ENCODE peak calls at places on chromosomes 1 and 21, in five cellular contexts. One of them, this sample, is unnamed.

GRCh38 chr1:221670081-221670480 is 71.8 kb downstream of the DUSP10 start:
- DNase-seq in GM06990: no peak
- DNase-seq in pancreas: no peak
- DNase-seq in AG04450: no peak
- DNase-seq in osteoblast: no peak
- DNase-seq in this sample: no peak

GRCh38 chr1:68919070-68919469 is 422.2 kb upstream of the DEPDC1 start:
- DNase-seq in osteoblast: no peak
- DNase-seq in GM06990: no peak
- DNase-seq in pancreas: no peak
- DNase-seq in AG04450: no peak
- DNase-seq in this sample: no peak

GRCh38 chr1:94698759-94699502 is 121.2 kb upstream of the SLC44A3 start:
- DNase-seq in pancreas: no peak
- DNase-seq in osteoblast: no peak
- DNase-seq in GM06990: no peak
- DNase-seq in AG04450: peak
- DNase-seq in this sample: no peak

GRCh38 chr1:32917521-32917920 is 16.3 kb upstream of the TMEM54 start:
- DNase-seq in GM06990: no peak
- DNase-seq in AG04450: no peak
- DNase-seq in pancreas: no peak
- DNase-seq in osteoblast: no peak
- DNase-seq in this sample: no peak

GRCh38 chr1:59427155-59427554 is 130.3 kb downstream of the FGGY start:
- DNase-seq in osteoblast: no peak
- DNase-seq in pancreas: no peak
- DNase-seq in AG04450: no peak
- DNase-seq in GM06990: no peak
- DNase-seq in this sample: no peak

GRCh38 chr1:19670787-19671186 is 6.1 kb downstream of the HTR6 start:
- DNase-seq in osteoblast: peak
- DNase-seq in AG04450: no peak
- DNase-seq in GM06990: no peak
- DNase-seq in pancreas: no peak
- DNase-seq in this sample: no peak

GRCh38 chr1:243264718-243265117 is 8.9 kb downstream of the SDCCAG8 start:
- DNase-seq in AG04450: no peak
- DNase-seq in GM06990: no peak
- DNase-seq in osteoblast: peak
- DNase-seq in pancreas: no peak
- DNase-seq in this sample: no peak

GRCh38 chr1:202237052-202237451 is 43.5 kb downstream of the LGR6 start:
- DNase-seq in osteoblast: peak
- DNase-seq in pancreas: peak
- DNase-seq in AG04450: no peak
- DNase-seq in GM06990: peak
- DNase-seq in this sample: no peak

GRCh38 chr1:2590233-2591141 is 3.9 kb downstream of the PRXL2B start:
- DNase-seq in osteoblast: peak
- DNase-seq in GM06990: no peak
- DNase-seq in AG04450: no peak
- DNase-seq in pancreas: peak
- DNase-seq in this sample: no peak

GRCh38 chr1:151990856-151991198 is 2.8 kb downstream of the S100A10 start:
- DNase-seq in AG04450: no peak
- DNase-seq in osteoblast: peak
- DNase-seq in pancreas: no peak
- DNase-seq in GM06990: no peak
- DNase-seq in this sample: no peak

GRCh38 chr1:14590781-14591180 is 7.7 kb upstream of the KAZN start:
- DNase-seq in pancreas: no peak
- DNase-seq in osteoblast: no peak
- DNase-seq in AG04450: no peak
- DNase-seq in GM06990: no peak
- DNase-seq in this sample: no peak

GRCh38 chr1:208747979-208748378 is 503.8 kb upstream of the PLXNA2 start:
- DNase-seq in GM06990: no peak
- DNase-seq in osteoblast: no peak
- DNase-seq in pancreas: no peak
- DNase-seq in AG04450: no peak
- DNase-seq in this sample: no peak

GRCh38 chr1:23763040-23763577 is 15.1 kb upstream of the PITHD1 start:
- DNase-seq in GM06990: no peak
- DNase-seq in AG04450: no peak
- DNase-seq in pancreas: no peak
- DNase-seq in osteoblast: no peak
- DNase-seq in this sample: no peak

GRCh38 chr1:81237531-81238528 is 562.9 kb upstream of the ADGRL2 start:
- DNase-seq in GM06990: no peak
- DNase-seq in pancreas: no peak
- DNase-seq in osteoblast: no peak
- DNase-seq in AG04450: no peak
- DNase-seq in this sample: no peak

GRCh38 chr21:32558131-32558530 is 27.2 kb downstream of the TCP10L start:
- DNase-seq in osteoblast: no peak
- DNase-seq in GM06990: no peak
- DNase-seq in AG04450: no peak
- DNase-seq in pancreas: no peak
- DNase-seq in this sample: no peak

GRCh38 chr1:44519035-44519676 is 114.1 kb downstream of the RNF220 start:
- DNase-seq in pancreas: no peak
- DNase-seq in AG04450: no peak
- DNase-seq in GM06990: no peak
- DNase-seq in osteoblast: no peak
- DNase-seq in this sample: no peak

GRCh38 chr1:205926213-205926612 is 17.0 kb downstream of the SLC26A9 start:
- DNase-seq in AG04450: no peak
- DNase-seq in osteoblast: peak
- DNase-seq in GM06990: no peak
- DNase-seq in pancreas: no peak
- DNase-seq in this sample: no peak

GRCh38 chr1:8652607-8653046 is 164.8 kb downstream of the RERE start:
- DNase-seq in osteoblast: no peak
- DNase-seq in GM06990: no peak
- DNase-seq in AG04450: no peak
- DNase-seq in pancreas: no peak
- DNase-seq in this sample: no peak

GRCh38 chr1:21069549-21069948 is 107.1 kb downstream of the EIF4G3 start:
- DNase-seq in osteoblast: peak
- DNase-seq in AG04450: peak
- DNase-seq in pancreas: no peak
- DNase-seq in GM06990: no peak
- DNase-seq in this sample: no peak

GRCh38 chr1:92478393-92478792 is 8.3 kb downstream of the GFI1 start:
- DNase-seq in osteoblast: peak
- DNase-seq in AG04450: no peak
- DNase-seq in GM06990: no peak
- DNase-seq in pancreas: no peak
- DNase-seq in this sample: no peak

GRCh38 chr1:230548357-230548756 is 93.9 kb upstream of the COG2 start:
- DNase-seq in osteoblast: no peak
- DNase-seq in AG04450: no peak
- DNase-seq in pancreas: no peak
- DNase-seq in GM06990: no peak
- DNase-seq in this sample: no peak

GRCh38 chr1:8571200-8571984 is 246.0 kb downstream of the RERE start:
- DNase-seq in pancreas: no peak
- DNase-seq in GM06990: no peak
- DNase-seq in osteoblast: no peak
- DNase-seq in AG04450: no peak
- DNase-seq in this sample: peak

GRCh38 chr1:70887936-70888335 is 159.7 kb downstream of the PTGER3 start:
- DNase-seq in pancreas: no peak
- DNase-seq in GM06990: no peak
- DNase-seq in osteoblast: no peak
- DNase-seq in AG04450: no peak
- DNase-seq in this sample: no peak

GRCh38 chr1:77536813-77537212 is 145.6 kb downstream of the ZZZ3 start:
- DNase-seq in AG04450: peak
- DNase-seq in pancreas: no peak
- DNase-seq in GM06990: no peak
- DNase-seq in osteoblast: peak
- DNase-seq in this sample: peak

GRCh38 chr1:109618614-109619404 is 607 bp downstream of the GNAT2 start:
- DNase-seq in AG04450: no peak
- DNase-seq in osteoblast: no peak
- DNase-seq in GM06990: no peak
- DNase-seq in pancreas: no peak
- DNase-seq in this sample: no peak

GRCh38 chr1:27628712-27629111 is 6.3 kb downstream of the FGR start:
- DNase-seq in AG04450: no peak
- DNase-seq in GM06990: no peak
- DNase-seq in osteoblast: peak
- DNase-seq in pancreas: no peak
- DNase-seq in this sample: no peak

GRCh38 chr1:161185282-161185682 is 8.0 kb upstream of the B4GALT3 start:
- DNase-seq in AG04450: no peak
- DNase-seq in pancreas: no peak
- DNase-seq in osteoblast: peak
- DNase-seq in GM06990: peak
- DNase-seq in this sample: peak
- H3K4me3 ChIP-seq in AG04450: no peak
- H3K4me3 ChIP-seq in pancreas: no peak
- H3K4me3 ChIP-seq in osteoblast: peak
- H3K4me3 ChIP-seq in GM06990: peak
- H3K4me3 ChIP-seq in this sample: no peak

GRCh38 chr21:38159355-38159754 is 97.4 kb upstream of the KCNJ15 start:
- DNase-seq in AG04450: peak
- DNase-seq in GM06990: no peak
- DNase-seq in osteoblast: peak
- DNase-seq in pancreas: no peak
- DNase-seq in this sample: peak
- TF ChIP-seq CTCF in AG04450: peak
- TF ChIP-seq CTCF in GM06990: peak
- TF ChIP-seq CTCF in osteoblast: peak
- TF ChIP-seq CTCF in pancreas: peak
- TF ChIP-seq CTCF in this sample: peak

DNA sequence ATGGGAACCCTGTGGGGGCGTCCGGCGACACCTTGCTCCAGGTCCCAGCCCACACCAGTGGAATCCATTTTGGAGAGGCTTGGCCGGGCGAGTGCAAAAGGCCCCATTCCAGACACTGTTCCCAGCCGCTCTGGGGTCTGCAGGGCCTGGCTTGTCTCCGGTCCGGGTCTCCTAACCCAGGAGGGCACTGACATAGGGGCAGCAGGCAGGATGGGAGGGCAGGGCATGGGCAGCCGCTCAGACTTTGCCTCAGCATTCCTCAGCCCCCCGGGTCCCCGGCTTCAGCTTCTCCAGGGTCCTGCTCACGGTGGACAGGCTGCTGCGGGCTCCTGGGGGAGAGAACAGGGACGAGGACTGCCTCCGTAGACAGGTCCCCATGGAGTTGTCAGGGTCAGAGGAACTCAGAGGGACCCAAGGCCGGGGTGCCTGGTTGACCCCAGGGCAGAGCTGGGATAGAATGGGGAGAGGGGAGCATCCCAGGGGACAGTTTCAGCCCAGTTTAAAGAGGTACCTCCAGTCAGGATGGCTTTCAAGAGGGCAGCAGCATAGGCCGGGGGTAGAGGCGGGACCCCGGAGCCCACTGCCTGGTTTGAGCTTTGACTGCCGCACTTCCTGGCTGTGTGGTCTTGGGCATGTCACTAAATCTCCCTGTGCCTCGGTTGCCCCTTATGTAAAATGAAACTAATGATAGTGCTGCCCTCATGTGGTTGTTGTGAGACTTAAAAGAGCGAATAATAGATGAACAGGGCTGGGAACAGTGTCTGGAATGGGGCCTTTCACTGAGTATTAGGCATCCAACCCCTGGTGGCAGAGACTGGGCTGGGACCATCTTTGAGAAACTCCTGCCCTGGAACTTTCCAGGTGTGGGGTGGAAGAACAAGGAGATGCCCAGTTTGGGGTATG is 3.7 kb downstream of the KNCN start:
- DNase-seq in pancreas: no peak
- DNase-seq in osteoblast: peak
- DNase-seq in AG04450: no peak
- DNase-seq in GM06990: no peak
- DNase-seq in this sample: peak
- H3K4me3 ChIP-seq in pancreas: no peak
- H3K4me3 ChIP-seq in osteoblast: peak
- H3K4me3 ChIP-seq in AG04450: peak
- H3K4me3 ChIP-seq in GM06990: no peak
- H3K4me3 ChIP-seq in this sample: no peak

GRCh38 chr1:201166964-201167624 is 12.8 kb upstream of the TMEM9 start:
- DNase-seq in pancreas: no peak
- DNase-seq in osteoblast: no peak
- DNase-seq in AG04450: no peak
- DNase-seq in GM06990: no peak
- DNase-seq in this sample: no peak
- TF ChIP-seq CTCF in pancreas: no peak
- TF ChIP-seq CTCF in osteoblast: no peak
- TF ChIP-seq CTCF in AG04450: no peak
- TF ChIP-seq CTCF in GM06990: no peak
- TF ChIP-seq CTCF in this sample: no peak

GRCh38 chr21:17712887-17713286 is 100.2 kb upstream of the BTG3 start:
- DNase-seq in AG04450: no peak
- DNase-seq in GM06990: no peak
- DNase-seq in osteoblast: no peak
- DNase-seq in pancreas: no peak
- DNase-seq in this sample: no peak
- H3K4me3 ChIP-seq in AG04450: no peak
- H3K4me3 ChIP-seq in GM06990: no peak
- H3K4me3 ChIP-seq in osteoblast: no peak
- H3K4me3 ChIP-seq in pancreas: no peak
- H3K4me3 ChIP-seq in this sample: no peak

GRCh38 chr1:228088586-228089498 is 6.3 kb downstream of the ARF1 start:
- DNase-seq in AG04450: no peak
- DNase-seq in osteoblast: peak
- DNase-seq in GM06990: no peak
- DNase-seq in pancreas: peak
- DNase-seq in this sample: no peak

GRCh38 chr1:228085287-228085926 is 2.9 kb downstream of the ARF1 start:
- DNase-seq in osteoblast: peak
- DNase-seq in pancreas: peak
- DNase-seq in GM06990: no peak
- DNase-seq in AG04450: peak
- DNase-seq in this sample: peak

GRCh38 chr1:228089520-228090380 is 7.2 kb downstream of the ARF1 start:
- DNase-seq in osteoblast: no peak
- DNase-seq in pancreas: peak
- DNase-seq in AG04450: no peak
- DNase-seq in GM06990: no peak
- DNase-seq in this sample: no peak

GRCh38 chr1:228090613-228091081 is 8.1 kb downstream of the ARF1 start:
- DNase-seq in pancreas: peak
- DNase-seq in GM06990: no peak
- DNase-seq in AG04450: no peak
- DNase-seq in osteoblast: peak
- DNase-seq in this sample: no peak

DNA sequence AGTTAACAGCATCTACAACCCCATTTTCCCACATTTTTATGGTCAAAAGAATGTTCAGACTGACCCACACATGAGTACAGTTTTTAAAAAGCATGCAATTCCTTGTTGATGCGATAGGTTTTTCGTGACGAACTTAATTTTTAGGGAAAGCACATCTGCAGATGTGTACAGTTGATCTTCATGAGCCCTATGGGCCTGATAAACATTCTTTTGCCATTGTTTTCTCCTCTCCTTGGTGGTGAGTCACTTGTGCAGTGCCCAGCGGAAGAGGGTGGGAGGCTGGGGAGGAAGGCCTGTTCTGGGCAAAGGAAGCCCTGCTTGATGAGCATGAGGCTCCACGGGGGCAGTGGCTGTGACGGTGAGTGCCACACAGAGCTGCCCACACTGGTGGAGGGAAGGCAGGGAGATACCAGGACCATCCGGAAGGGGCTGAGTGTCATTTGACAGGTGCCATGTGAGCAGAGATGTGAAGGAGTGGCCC is 5.3 kb downstream of the ARF1 start:
- DNase-seq in GM06990: no peak
- DNase-seq in osteoblast: peak
- DNase-seq in AG04450: no peak
- DNase-seq in pancreas: peak
- DNase-seq in this sample: peak
- TF ChIP-seq CTCF in GM06990: no peak
- TF ChIP-seq CTCF in osteoblast: peak
- TF ChIP-seq CTCF in AG04450: no peak
- TF ChIP-seq CTCF in pancreas: no peak
- TF ChIP-seq CTCF in this sample: no peak